ENCODE peak calls at places on chromosomes 1 and 21, in ten cellular contexts. H is substantia nigra; X is HEK293T; J is T-helper 17 cell; N is activated T-cell treated with anti-CD3 and anti-CD28 coated beads for 1 hour; F is psoas muscle; R is anterior cingulate cortex; P is activated naive CD4-positive, alpha-beta T cell treated with anti-CD3 and anti-CD28 coated beads for 36 hours; O is CD8-positive, alpha-beta memory T cell; D is T-cell. Q is an unnamed sample.
A peak's percentile ranks its signal among the peaks of the same experiment; 100 is the strongest.

GRCh38 chr1:149962039-149962647 is 25.5 kb upstream of the MTMR11 start:
- DNase-seq in H (peak; percentile 18), X (peak; percentile 71), J (no peak), N (peak; percentile 3), F (no peak), R (peak; percentile 14), P (peak; percentile 63), O (peak; percentile 18), D (no peak), Q (peak; percentile 76)

GRCh38 chr1:33147997-33148314 is 33.9 kb downstream of the TRIM62 start:
- DNase-seq in H (no peak), X (peak; percentile 71), J (no peak), N (no peak), F (no peak), R (no peak), P (peak; percentile 25), O (no peak), D (no peak), Q (no peak)

GRCh38 chr21:32094792-32095191 is 184.1 kb downstream of the MIS18A start:
- DNase-seq in H (no peak), X (no peak), J (no peak), N (no peak), F (no peak), R (no peak), P (no peak), O (no peak), D (no peak), Q (no peak)

GRCh38 chr1:11746092-11746491 is 10.2 kb downstream of the AGTRAP start:
- DNase-seq in H (no peak), X (no peak), J (no peak), N (no peak), F (no peak), R (no peak), P (no peak), O (no peak), D (no peak), Q (no peak)

GRCh38 chr1:155006601-155007101 is 4.0 kb downstream of the ZBTB7B start:
- DNase-seq in H (peak; percentile 27), X (peak; percentile 59), J (no peak), N (no peak), F (no peak), R (peak; percentile 30), P (peak; percentile 75), O (no peak), D (no peak), Q (no peak)

GRCh38 chr1:1777950-1778826 is at the start of gene NADK:
- DNase-seq in H (peak; percentile 35), X (peak; percentile 93), J (peak; percentile 82), N (peak; percentile 66), F (peak; percentile 74), R (no peak), P (peak; percentile 52), O (peak; percentile 74), D (peak; percentile 53), Q (peak; percentile 78)

GRCh38 chr1:41689596-41689995 is 205.1 kb upstream of the EDN2 start:
- DNase-seq in H (peak; percentile 68), X (no peak), J (no peak), N (no peak), F (no peak), R (peak; percentile 69), P (no peak), O (no peak), D (no peak), Q (no peak)

GRCh38 chr21:27532081-27532480 is 565.2 kb upstream of the ADAMTS5 start:
- DNase-seq in H (no peak), X (no peak), J (no peak), N (no peak), F (no peak), R (no peak), P (no peak), O (no peak), D (no peak), Q (no peak)

GRCh38 chr21:39633043-39633442 is 20.3 kb downstream of the B3GALT5 start:
- DNase-seq in H (no peak), X (no peak), J (no peak), N (no peak), F (no peak), R (no peak), P (no peak), O (no peak), D (no peak), Q (no peak)

GRCh38 chr1:55245781-55246180 is 30.6 kb upstream of the USP24 start:
- DNase-seq in H (no peak), X (no peak), J (no peak), N (no peak), F (no peak), R (no peak), P (no peak), O (no peak), D (no peak), Q (no peak)

GRCh38 chr21:35019631-35020032 is 29.5 kb downstream of the RUNX1 start:
- DNase-seq in H (no peak), X (no peak), J (no peak), N (no peak), F (no peak), R (no peak), P (no peak), O (no peak), D (no peak), Q (no peak)

GRCh38 chr1:226820935-226821718 is 49.3 kb upstream of the PSEN2 start:
- DNase-seq in H (peak; percentile 44), X (peak; percentile 51), J (no peak), N (no peak), F (peak; percentile 84), R (no peak), P (no peak), O (no peak), D (no peak), Q (no peak)

GRCh38 chr1:178955391-178955954 is 70.2 kb upstream of the FAM20B start:
- DNase-seq in H (no peak), X (no peak), J (no peak), N (no peak), F (no peak), R (no peak), P (no peak), O (no peak), D (no peak), Q (no peak)

GRCh38 chr1:28640766-28641165 is 2.1 kb downstream of the TAF12 start:
- DNase-seq in H (no peak), X (no peak), J (no peak), N (no peak), F (no peak), R (no peak), P (peak; percentile 45), O (no peak), D (no peak), Q (peak; percentile 42)

GRCh38 chr1:51686450-51686849 is 69.6 kb downstream of the OSBPL9 start:
- DNase-seq in H (no peak), X (no peak), J (no peak), N (no peak), F (no peak), R (no peak), P (peak; percentile 27), O (no peak), D (no peak), Q (no peak)

GRCh38 chr1:207302618-207303408 is 18.7 kb upstream of the CD55 start:
- DNase-seq in H (no peak), X (no peak), J (no peak), N (no peak), F (no peak), R (no peak), P (no peak), O (no peak), D (no peak), Q (no peak)

GRCh38 chr1:1433804-1434130 is 1.7 kb upstream of the VWA1 start:
- DNase-seq in H (no peak), X (peak; percentile 14), J (no peak), N (no peak), F (no peak), R (no peak), P (peak; percentile 80), O (no peak), D (no peak), Q (no peak)

GRCh38 chr1:6625579-6626149 is 996 bp downstream of the THAP3 start:
- DNase-seq in H (no peak), X (no peak), J (no peak), N (no peak), F (no peak), R (no peak), P (peak; percentile 44), O (no peak), D (no peak), Q (peak; percentile 59)

GRCh38 chr1:74517599-74518051 is 5.2 kb upstream of the LRRC53 start:
- DNase-seq in H (no peak), X (no peak), J (no peak), N (no peak), F (no peak), R (no peak), P (no peak), O (no peak), D (no peak), Q (peak; percentile 55)

GRCh38 chr1:43444827-43445225 is 8.9 kb downstream of the HYI start:
- DNase-seq in H (no peak), X (no peak), J (no peak), N (no peak), F (no peak), R (no peak), P (peak; percentile 2), O (no peak), D (no peak), Q (no peak)

GRCh38 chr1:33269621-33270020 is 13.3 kb downstream of the ZNF362 start:
- DNase-seq in H (no peak), X (no peak), J (no peak), N (no peak), F (no peak), R (no peak), P (no peak), O (no peak), D (no peak), Q (no peak)

GRCh38 chr1:11114966-11115365 is 15.3 kb upstream of the EXOSC10 start:
- DNase-seq in H (no peak), X (no peak), J (no peak), N (no peak), F (no peak), R (no peak), P (no peak), O (no peak), D (no peak), Q (no peak)

GRCh38 chr1:119673171-119673940 is 25.3 kb upstream of the ZNF697 start:
- DNase-seq in H (no peak), X (no peak), J (no peak), N (no peak), F (no peak), R (no peak), P (no peak), O (no peak), D (no peak), Q (no peak)

GRCh38 chr1:168942165-168942564 is 164.3 kb upstream of the ATP1B1 start:
- DNase-seq in H (no peak), X (no peak), J (no peak), N (no peak), F (no peak), R (no peak), P (no peak), O (no peak), D (no peak), Q (no peak)

GRCh38 chr1:175933801-175934200 is 190.4 kb upstream of the TNR start:
- DNase-seq in H (no peak), X (peak; percentile 10), J (no peak), N (no peak), F (no peak), R (no peak), P (no peak), O (no peak), D (no peak), Q (no peak)

GRCh38 chr1:81330521-81330920 is 470.2 kb upstream of the ADGRL2 start:
- DNase-seq in H (no peak), X (no peak), J (no peak), N (no peak), F (no peak), R (no peak), P (no peak), O (no peak), D (no peak), Q (no peak)

GRCh38 chr1:178513278-178513983 is 522 bp downstream of the TEX35 start:
- DNase-seq in H (no peak), X (no peak), J (no peak), N (no peak), F (no peak), R (no peak), P (no peak), O (no peak), D (no peak), Q (no peak)

GRCh38 chr1:25797939-25798338 is 2.1 kb upstream of the SELENON start:
- DNase-seq in H (no peak), X (peak; percentile 80), J (no peak), N (no peak), F (no peak), R (no peak), P (peak; percentile 69), O (no peak), D (no peak), Q (peak; percentile 21)